ENCODE peak calls at places on chromosome 16, in four cellular contexts. G is mesendoderm; P is NCI-H460; A is CD8-positive, alpha-beta memory T cell. J is an unnamed sample.

GRCh38 chr16:79171504-79172240 is 428.9 kb downstream of the MAF start:
- DNase-seq in G (no peak), A (no peak), P (no peak), J (no peak)

GRCh38 chr16:50696575-50697420 is 3.4 kb downstream of the NOD2 start:
- DNase-seq in A (peak; percentile 53), P (peak; percentile 24), G (no peak), J (peak; percentile 36)

GRCh38 chr16:58085584-58086251 is 43.5 kb downstream of the CFAP20 start:
- DNase-seq in P (no peak), A (no peak), G (no peak), J (no peak)

GRCh38 chr16:28603381-28604185 is 6.3 kb downstream of the SULT1A1 start:
- DNase-seq in P (no peak), A (no peak), G (no peak), J (no peak)

GRCh38 chr16:64269756-64270155 is 852.1 kb downstream of the CDH11 start:
- DNase-seq in P (no peak), A (no peak), G (no peak), J (no peak)

GRCh38 chr16:57235128-57236092 is 9.6 kb upstream of the ARL2BP start:
- DNase-seq in G (peak; percentile 38), P (no peak), A (no peak), J (no peak)

GRCh38 chr16:10242076-10242475 is 59.8 kb upstream of the GRIN2A start:
- DNase-seq in P (no peak), G (no peak), A (no peak), J (no peak)

GRCh38 chr16:55501549-55502322 is 7.1 kb upstream of the LPCAT2 start:
- DNase-seq in A (no peak), G (peak; percentile 36), P (no peak), J (no peak)

J was measured in T-helper 17 cell.